ENCODE peak calls at places on chromosomes 6 and 20, in five cellular contexts. G is neural progenitor cell, I is A549, K is heart right ventricle, U is brain microvascular endothelial cell. W is an unnamed sample.

GRCh38 chr6:74333406-74333805 is 637.4 kb downstream of the CD109 start:
- DNase-seq in U (no peak), G (no peak), K (no peak), I (no peak), W (peak)

GRCh38 chr6:108080010-108080780 is 5.7 kb upstream of the OSTM1 start:
- DNase-seq in G (no peak), I (peak), U (peak), K (no peak), W (peak)

GRCh38 chr6:1346101-1346500 is 34.2 kb downstream of the FOXQ1 start:
- DNase-seq in G (no peak), U (no peak), I (no peak), K (no peak), W (peak)

GRCh38 chr6:51619042-51619799 is 468.2 kb downstream of the PKHD1 start:
- DNase-seq in I (no peak), G (peak), K (no peak), U (no peak), W (no peak)

GRCh38 chr6:127554435-127555006 is 22.5 kb upstream of the C6orf58 start:
- DNase-seq in K (no peak), U (peak), G (peak), I (peak), W (peak)

GRCh38 chr20:44736170-44737021 is 9.3 kb upstream of the KCNK15 start:
- DNase-seq in U (peak), G (peak), K (peak), I (peak), W (peak)

GRCh38 chr20:19943021-19943659 is 74.0 kb upstream of the NAA20 start:
- DNase-seq in I (no peak), U (no peak), K (no peak), G (no peak), W (no peak)

GRCh38 chr6:43836507-43836906 is 66.5 kb downstream of the VEGFA start:
- DNase-seq in K (no peak), U (no peak), I (no peak), G (no peak), W (no peak)

GRCh38 chr6:146258206-146258605 is 229.3 kb downstream of the GRM1 start:
- DNase-seq in I (no peak), G (no peak), U (no peak), K (no peak), W (peak)

GRCh38 chr6:131784561-131784960 is 23.3 kb upstream of the ENPP1 start:
- DNase-seq in U (no peak), I (no peak), G (no peak), K (no peak), W (no peak)

GRCh38 chr20:41862023-41862422 is 243.8 kb upstream of the CHD6 start:
- DNase-seq in G (peak), I (no peak), K (no peak), U (no peak), W (peak)

GRCh38 chr20:3158968-3159431 is 665 bp downstream of the FASTKD5 start:
- DNase-seq in G (peak), I (peak), U (peak), K (no peak), W (no peak)

GRCh38 chr20:52447232-52447566 is 255.6 kb upstream of the ZFP64 start:
- DNase-seq in G (no peak), U (no peak), K (no peak), I (no peak), W (no peak)

GRCh38 chr6:158358450-158359077 is 46.3 kb downstream of the TULP4 start:
- DNase-seq in K (no peak), I (no peak), U (no peak), G (no peak), W (no peak)

GRCh38 chr6:34249469-34250370 is 914 bp upstream of the SMIM29 start:
- DNase-seq in K (no peak), U (no peak), G (no peak), I (no peak), W (no peak)

GRCh38 chr20:58069207-58069606 is 159.2 kb downstream of the ANKRD60 start:
- DNase-seq in I (no peak), U (no peak), K (no peak), G (no peak), W (no peak)

GRCh38 chr20:58109126-58109880 is 119.2 kb downstream of the ANKRD60 start:
- DNase-seq in I (peak), K (no peak), U (peak), G (no peak), W (peak)

GRCh38 chr6:24667378-24667803 is 514 bp downstream of the ACOT13 start:
- DNase-seq in G (no peak), K (peak), U (peak), I (peak), W (no peak)

GRCh38 chr6:44495036-44495901 is 107.8 kb downstream of the CDC5L start:
- DNase-seq in I (no peak), K (no peak), U (no peak), G (peak), W (peak)

GRCh38 chr20:1107176-1107575 is 11.2 kb upstream of the PSMF1 start:
- DNase-seq in G (no peak), I (no peak), K (no peak), U (no peak), W (no peak)

GRCh38 chr20:59955131-59955796 is 3.0 kb upstream of the CDH26 start:
- DNase-seq in K (no peak), U (no peak), I (peak), G (peak), W (no peak)

GRCh38 chr6:14123331-14124105 is 5.9 kb downstream of the CD83 start:
- DNase-seq in I (no peak), K (no peak), G (no peak), U (peak), W (no peak)

GRCh38 chr6:34459899-34460593 is 5.8 kb upstream of the PACSIN1 start:
- DNase-seq in I (peak), U (peak), G (peak), K (peak), W (peak)

GRCh38 chr6:141347075-141347474 is 785.6 kb upstream of the GJE1 start:
- DNase-seq in I (no peak), K (no peak), U (no peak), G (no peak), W (no peak)

GRCh38 chr6:164377348-164377747 is 932.1 kb downstream of the C6orf118 start:
- DNase-seq in K (no peak), I (no peak), G (no peak), U (no peak), W (no peak)

GRCh38 chr20:35344354-35344837 is 52.2 kb upstream of the FAM83C start:
- DNase-seq in I (peak), K (peak), G (no peak), U (peak), W (peak)

GRCh38 chr6:5030596-5031136 is 26.8 kb upstream of the RPP40 start:
- DNase-seq in G (peak), K (peak), I (peak), U (peak), W (peak)

GRCh38 chr6:29577544-29577943 is 7.4 kb upstream of the OR2H2 start:
- DNase-seq in U (no peak), I (no peak), G (no peak), K (no peak), W (no peak)

GRCh38 chr20:4335722-4336121 is 320.4 kb upstream of the RNF24 start:
- DNase-seq in I (no peak), U (no peak), K (no peak), G (no peak), W (no peak)

GRCh38 chr20:10921491-10922010 is 247.8 kb upstream of the JAG1 start:
- DNase-seq in I (no peak), U (no peak), K (no peak), G (no peak), W (no peak)

GRCh38 chr20:43477193-43477592 is 19.5 kb downstream of the SRSF6 start:
- DNase-seq in I (no peak), K (no peak), G (no peak), U (no peak), W (no peak)

GRCh38 chr6:83065511-83066192 is at the start of gene UBE3D:
- DNase-seq in U (peak), K (peak), I (peak), G (peak), W (peak)

GRCh38 chr20:56359212-56360132 is 698 bp downstream of the FAM210B start:
- DNase-seq in G (peak), K (peak), I (peak), U (peak), W (peak)

GRCh38 chr20:35307666-35308653 is 15.7 kb upstream of the FAM83C start:
- DNase-seq in K (peak), I (peak), U (no peak), G (no peak), W (peak)

GRCh38 chr6:137056121-137056880 is 11.5 kb upstream of the IL20RA start:
- DNase-seq in I (no peak), U (peak), G (no peak), K (no peak), W (peak)

GRCh38 chr6:63660737-63661136 is 25.1 kb downstream of the PHF3 start:
- DNase-seq in G (no peak), K (no peak), I (no peak), U (no peak), W (no peak)

GRCh38 chr6:3393796-3394195 is 63.1 kb downstream of the SLC22A23 start:
- DNase-seq in I (no peak), U (no peak), G (no peak), K (no peak), W (peak)

GRCh38 chr20:48722002-48722731 is 105.6 kb downstream of the PREX1 start:
- DNase-seq in I (no peak), U (peak), G (no peak), K (no peak), W (peak)

GRCh38 chr20:14960837-14961236 is 623.4 kb upstream of the FLRT3 start:
- DNase-seq in I (no peak), K (no peak), G (no peak), U (no peak), W (no peak)

GRCh38 chr20:14957416-14957815 is 620.0 kb upstream of the FLRT3 start:
- DNase-seq in U (no peak), G (peak), I (no peak), K (no peak), W (no peak)

GRCh38 chr20:14956538-14956937 is 619.1 kb upstream of the FLRT3 start:
- DNase-seq in G (no peak), I (no peak), K (no peak), U (no peak), W (no peak)

GRCh38 chr20:14958626-14959025 is 621.2 kb upstream of the FLRT3 start:
- DNase-seq in U (no peak), K (no peak), I (no peak), G (no peak), W (no peak)

DNA sequence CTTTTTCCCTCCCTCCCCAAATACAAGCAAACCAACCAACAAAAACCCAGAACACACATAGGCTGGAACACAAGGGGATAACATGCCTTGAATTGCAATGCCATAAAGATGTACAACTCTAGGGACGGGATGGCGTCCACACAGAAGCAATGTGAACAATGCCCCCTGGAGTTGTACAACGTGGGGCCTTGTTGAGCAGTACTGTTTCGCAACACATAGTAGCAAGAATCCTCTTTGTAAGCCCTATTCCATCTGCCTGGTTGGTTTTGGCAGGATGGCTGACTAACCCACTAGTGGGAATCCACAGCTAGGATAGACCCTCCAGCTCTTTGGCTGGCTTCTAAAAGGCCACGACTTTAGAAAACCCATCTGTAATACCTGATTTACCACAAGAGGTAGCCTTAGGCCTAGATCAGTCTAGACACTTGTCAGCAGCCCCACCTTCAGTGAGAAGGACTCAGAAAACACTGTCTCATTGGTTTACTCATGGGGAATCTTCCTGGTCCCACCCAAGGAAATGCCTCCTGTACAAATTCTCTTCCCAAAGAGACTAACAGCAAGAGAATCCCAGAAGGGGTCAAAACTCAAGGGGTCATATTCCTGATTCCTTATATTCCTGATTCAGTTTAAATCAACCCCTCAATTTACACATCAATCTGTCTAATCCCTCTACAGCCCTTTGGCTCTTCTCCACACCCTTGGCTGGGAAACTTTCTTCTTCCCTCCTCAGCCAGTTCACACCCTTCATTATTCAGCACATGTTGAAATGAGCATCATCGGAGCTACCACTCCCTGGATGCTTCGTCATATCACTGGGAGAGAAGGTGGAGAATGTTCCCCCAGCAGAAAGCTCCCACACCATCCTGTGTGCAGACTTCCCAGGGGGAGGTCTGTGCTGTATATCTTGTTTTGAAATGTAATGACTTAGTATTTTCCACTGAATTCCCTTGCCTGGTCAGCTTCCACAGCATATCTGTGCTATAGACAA is 622.4 kb upstream of the FLRT3 start:
- DNase-seq in G (no peak), I (peak), K (no peak), U (no peak), W (no peak)
- TF ChIP-seq CTCF in G (no peak), I (no peak), K (no peak), U (no peak), W (no peak)

GRCh38 chr6:155325700-155326516 is 11.6 kb upstream of the TFB1M start:
- DNase-seq in K (no peak), G (peak), I (no peak), U (no peak), W (no peak)

GRCh38 chr6:155329460-155330132 is 15.3 kb upstream of the TFB1M start:
- DNase-seq in K (no peak), G (no peak), U (no peak), I (no peak), W (no peak)

GRCh38 chr6:155328539-155329459 is 14.5 kb upstream of the TFB1M start:
- DNase-seq in U (no peak), K (no peak), G (no peak), I (no peak), W (no peak)

GRCh38 chr6:155328074-155328538 is 13.8 kb upstream of the TFB1M start:
- DNase-seq in K (no peak), G (no peak), U (no peak), I (no peak), W (no peak)

GRCh38 chr6:155327326-155328073 is 13.2 kb upstream of the TFB1M start:
- DNase-seq in I (peak), U (peak), G (peak), K (peak), W (peak)
- H3K4me3 ChIP-seq in I (no peak), U (no peak), G (no peak), K (no peak), W (no peak)

DNA sequence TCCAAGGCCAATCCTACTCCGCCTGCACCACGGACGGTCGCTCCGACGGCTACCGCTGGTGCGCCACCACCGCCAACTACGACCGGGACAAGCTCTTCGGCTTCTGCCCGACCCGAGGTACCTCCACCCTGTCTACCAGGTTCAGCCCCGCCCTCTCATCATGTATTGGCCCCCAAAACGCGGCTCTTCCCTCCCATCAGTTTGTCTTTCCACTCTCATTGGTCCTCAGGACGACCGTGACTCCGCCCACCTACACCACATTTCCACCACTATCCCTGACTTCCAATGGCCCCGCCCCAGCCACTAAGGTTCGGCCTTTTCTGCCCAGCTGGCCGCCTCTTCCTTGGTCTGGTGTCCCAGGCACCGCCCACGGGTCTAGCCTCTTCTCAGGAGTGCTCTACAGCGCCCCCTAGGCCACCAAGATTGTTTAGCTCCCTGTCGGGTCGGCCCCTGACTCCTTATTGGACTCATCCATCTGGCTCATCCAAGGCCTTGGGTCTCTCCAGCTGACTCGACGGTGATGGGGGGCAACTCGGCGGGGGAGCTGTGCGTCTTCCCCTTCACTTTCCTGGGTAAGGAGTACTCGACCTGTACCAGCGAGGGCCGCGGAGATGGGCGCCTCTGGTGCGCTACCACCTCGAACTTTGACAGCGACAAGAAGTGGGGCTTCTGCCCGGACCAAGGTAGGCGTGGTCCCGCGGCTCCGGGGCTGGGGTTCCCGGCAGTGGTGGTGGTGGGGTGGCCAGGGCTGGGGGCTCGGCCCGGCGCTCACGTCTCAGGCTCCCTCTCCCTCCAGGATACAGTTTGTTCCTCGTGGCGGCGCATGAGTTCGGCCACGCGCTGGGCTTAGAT is 3.1 kb downstream of the MMP9 start:
- DNase-seq in I (peak), G (peak), K (peak), U (no peak), W (no peak)
- TF ChIP-seq CTCF in I (peak), G (peak), K (peak), U (peak), W (peak)

DNA sequence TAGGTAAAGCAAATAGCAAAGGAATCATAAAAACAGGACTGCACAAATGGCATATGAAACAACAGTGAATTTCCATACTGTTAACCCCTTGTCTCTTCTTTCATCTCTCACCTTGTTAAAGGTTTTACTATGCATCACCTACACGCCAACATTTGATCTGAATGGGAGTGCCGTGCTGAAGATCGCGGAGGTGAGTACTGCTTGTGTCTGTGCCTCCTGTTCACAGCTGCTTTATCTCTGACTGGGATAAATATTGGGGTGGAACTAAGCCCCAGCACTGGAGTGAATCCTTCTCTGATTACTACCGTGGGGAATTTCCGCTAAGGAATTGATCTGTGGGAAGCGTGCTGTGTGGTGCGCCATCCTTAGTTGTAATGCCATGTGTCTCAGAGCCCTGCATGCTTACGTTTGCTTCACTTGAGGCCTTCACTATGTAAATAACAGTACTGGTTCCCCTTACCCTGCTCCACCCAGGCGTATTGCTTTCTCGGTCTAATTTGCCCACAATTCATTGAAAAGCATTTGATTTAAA is 11.4 kb upstream of the PBOV1 start:
- DNase-seq in U (no peak), K (no peak), G (no peak), I (no peak), W (no peak)
- H3K4me3 ChIP-seq in U (no peak), K (no peak), G (no peak), I (no peak), W (no peak)

GRCh38 chr20:63496404-63497120 is 2.3 kb downstream of the EEF1A2 start:
- DNase-seq in I (no peak), U (no peak), K (no peak), G (no peak), W (no peak)
- TF ChIP-seq CTCF in I (peak), U (no peak), K (peak), G (no peak), W (no peak)

GRCh38 chr6:112881027-112881426 is 533.9 kb downstream of the RFPL4B start:
- DNase-seq in I (no peak), K (no peak), G (peak), U (peak), W (peak)

GRCh38 chr6:112882381-112882780 is 535.3 kb downstream of the RFPL4B start:
- DNase-seq in I (no peak), K (no peak), U (no peak), G (no peak), W (peak)

GRCh38 chr6:112877134-112878100 is 530.3 kb downstream of the RFPL4B start:
- DNase-seq in G (peak), U (peak), K (no peak), I (peak), W (peak)

GRCh38 chr6:112881828-112882227 is 534.7 kb downstream of the RFPL4B start:
- DNase-seq in K (no peak), I (no peak), U (no peak), G (no peak), W (no peak)

GRCh38 chr6:112879920-112880413 is 532.8 kb downstream of the RFPL4B start:
- DNase-seq in G (peak), K (no peak), I (peak), U (no peak), W (no peak)
- H3K4me3 ChIP-seq in G (peak), K (no peak), I (no peak), U (no peak), W (no peak)